ENCODE peak calls at places on chromosomes 3 and 15, in seven cellular contexts. L, P, W, V, T, D and J are unnamed samples.

GRCh38 chr15:48340111-48340510 is 8.9 kb downstream of the DUT start:
- DNase-seq in L (no peak), P (no peak), W (no peak), V (no peak), T (no peak), D (no peak), J (no peak)

GRCh38 chr3:190120161-190121060 is at the start of gene P3H2:
- DNase-seq in L (peak; percentile 90), P (peak; percentile 85), W (peak; percentile 26), V (no peak), T (peak; percentile 92), D (peak; percentile 89), J (peak; percentile 76)

GRCh38 chr3:57646723-57647122 is 46.2 kb downstream of the DENND6A start:
- DNase-seq in L (peak; percentile 24), P (no peak), W (no peak), V (no peak), T (peak; percentile 56), D (peak; percentile 49), J (peak; percentile 30)

GRCh38 chr15:80844011-80844732 is 65.0 kb downstream of the CEMIP start:
- DNase-seq in L (no peak), P (no peak), W (no peak), V (no peak), T (no peak), D (peak; percentile 19), J (no peak)

GRCh38 chr3:171936231-171936841 is 93.2 kb downstream of the TMEM212 start:
- DNase-seq in L (peak; percentile 61), P (no peak), W (no peak), V (no peak), T (peak; percentile 82), D (peak; percentile 40), J (peak; percentile 93)

GRCh38 chr15:90035095-90035834 is 34.1 kb downstream of the ZNF710 start:
- DNase-seq in L (peak; percentile 51), P (peak; percentile 67), W (no peak), V (no peak), T (peak; percentile 17), D (no peak), J (peak; percentile 15)

GRCh38 chr3:71684752-71685151 is 40.5 kb downstream of the EIF4E3 start:
- DNase-seq in L (no peak), P (no peak), W (no peak), V (no peak), T (peak; percentile 88), D (no peak), J (no peak)

GRCh38 chr3:145739926-145740325 is 421.1 kb downstream of the PLOD2 start:
- DNase-seq in L (no peak), P (no peak), W (no peak), V (no peak), T (peak; percentile 21), D (no peak), J (peak; percentile 5)

GRCh38 chr15:35209838-35210237 is 124.7 kb upstream of the NANOGP8 start:
- DNase-seq in L (peak; percentile 11), P (no peak), W (no peak), V (no peak), T (no peak), D (peak; percentile 83), J (no peak)

GRCh38 chr15:32670624-32671022 is 29.1 kb downstream of the SCG5 start:
- DNase-seq in L (no peak), P (no peak), W (no peak), V (no peak), T (no peak), D (no peak), J (no peak)